ENCODE peak calls at places on chromosome 5, in eight cellular contexts. M, S, K, I, X, H, D and P are unnamed samples.

GRCh38 chr5:124860271-124860670 is 113.8 kb upstream of the ZNF608 start:
- DNase-seq in M (no peak), S (no peak), K (no peak), I (no peak), X (no peak), H (no peak), D (no peak), P (no peak)

GRCh38 chr5:150183436-150183835 is 6.4 kb upstream of the SLC6A7 start:
- DNase-seq in M (no peak), S (no peak), K (no peak), I (no peak), X (no peak), H (no peak), D (no peak), P (peak; percentile 50)

GRCh38 chr5:173634465-173634983 is 18.1 kb upstream of the BOD1 start:
- DNase-seq in M (no peak), S (no peak), K (no peak), I (no peak), X (no peak), H (no peak), D (no peak), P (no peak)

GRCh38 chr5:142151436-142152382 is 43.1 kb downstream of the NDFIP1 start:
- DNase-seq in M (peak; percentile 50), S (peak; percentile 48), K (peak; percentile 69), I (peak; percentile 78), X (peak; percentile 59), H (peak; percentile 83), D (peak; percentile 46), P (peak; percentile 31)

GRCh38 chr5:110338336-110339083 is 388.0 kb downstream of the TMEM232 start:
- DNase-seq in M (no peak), S (no peak), K (no peak), I (no peak), X (no peak), H (peak; percentile 33), D (no peak), P (no peak)

GRCh38 chr5:77133061-77133758 is 46.1 kb upstream of the ZBED3 start:
- DNase-seq in M (no peak), S (peak; percentile 89), K (peak; percentile 95), I (peak; percentile 61), X (peak; percentile 97), H (no peak), D (peak; percentile 88), P (no peak)

GRCh38 chr5:135025730-135026644 is 8.0 kb downstream of the PITX1 start:
- DNase-seq in M (no peak), S (no peak), K (no peak), I (no peak), X (no peak), H (no peak), D (no peak), P (no peak)

GRCh38 chr5:150672237-150672883 is 11.3 kb downstream of the MYOZ3 start:
- DNase-seq in M (peak; percentile 24), S (peak; percentile 48), K (no peak), I (peak; percentile 38), X (peak; percentile 50), H (peak; percentile 93), D (peak; percentile 12), P (no peak)

GRCh38 chr5:123450641-123451421 is 27.6 kb upstream of the CEP120 start:
- DNase-seq in M (no peak), S (no peak), K (peak; percentile 29), I (peak; percentile 11), X (no peak), H (no peak), D (no peak), P (no peak)

GRCh38 chr5:53942724-53943123 is 367.6 kb downstream of the ARL15 start:
- DNase-seq in M (no peak), S (no peak), K (no peak), I (no peak), X (peak; percentile 18), H (peak; percentile 73), D (no peak), P (no peak)

GRCh38 chr5:93591323-93591945 is 8.4 kb downstream of the NR2F1 start:
- DNase-seq in M (no peak), S (no peak), K (no peak), I (no peak), X (no peak), H (no peak), D (no peak), P (no peak)

GRCh38 chr5:179313849-179314521 is 31.3 kb downstream of the ADAMTS2 start:
- DNase-seq in M (peak; percentile 11), S (peak; percentile 55), K (peak; percentile 77), I (no peak), X (peak; percentile 49), H (no peak), D (no peak), P (peak; percentile 65)

GRCh38 chr5:28748446-28748845 is 1710.1 kb upstream of the CDH9 start:
- DNase-seq in M (no peak), S (no peak), K (no peak), I (no peak), X (no peak), H (no peak), D (no peak), P (no peak)

GRCh38 chr5:124419531-124419930 is 326.9 kb downstream of the ZNF608 start:
- DNase-seq in M (no peak), S (no peak), K (no peak), I (no peak), X (no peak), H (no peak), D (no peak), P (no peak)

GRCh38 chr5:82414043-82414393 is 135.9 kb upstream of the RPS23 start:
- DNase-seq in M (no peak), S (no peak), K (no peak), I (no peak), X (no peak), H (no peak), D (no peak), P (no peak)

GRCh38 chr5:72428664-72429063 is 78.5 kb downstream of the ZNF366 start:
- DNase-seq in M (no peak), S (no peak), K (no peak), I (no peak), X (no peak), H (no peak), D (no peak), P (no peak)

GRCh38 chr5:107478068-107478641 is 192.6 kb downstream of the EFNA5 start:
- DNase-seq in M (no peak), S (no peak), K (no peak), I (no peak), X (no peak), H (no peak), D (no peak), P (no peak)

GRCh38 chr5:149063017-149063687 is at the start of gene SH3TC2:
- DNase-seq in M (no peak), S (no peak), K (peak; percentile 96), I (peak; percentile 90), X (peak; percentile 58), H (peak; percentile 98), D (peak; percentile 62), P (no peak)

GRCh38 chr5:133383580-133383939 is 228.8 kb downstream of the FSTL4 start:
- DNase-seq in M (no peak), S (no peak), K (no peak), I (no peak), X (no peak), H (no peak), D (no peak), P (no peak)

GRCh38 chr5:98624145-98624880 is 149.2 kb upstream of the RGMB start:
- DNase-seq in M (no peak), S (no peak), K (no peak), I (no peak), X (no peak), H (no peak), D (no peak), P (no peak)

GRCh38 chr5:25056846-25057245 is 412.1 kb upstream of the CDH10 start:
- DNase-seq in M (no peak), S (no peak), K (no peak), I (no peak), X (no peak), H (peak; percentile 12), D (no peak), P (no peak)

GRCh38 chr5:73895471-73895870 is 269.5 kb downstream of the ARHGEF28 start:
- DNase-seq in M (no peak), S (no peak), K (no peak), I (no peak), X (no peak), H (no peak), D (no peak), P (no peak)

GRCh38 chr5:62691946-62692345 is 113.3 kb downstream of the LRRC70 start:
- DNase-seq in M (no peak), S (no peak), K (no peak), I (no peak), X (no peak), H (no peak), D (no peak), P (no peak)

GRCh38 chr5:72463499-72464052 is 43.6 kb downstream of the ZNF366 start:
- DNase-seq in M (no peak), S (no peak), K (no peak), I (no peak), X (no peak), H (no peak), D (no peak), P (no peak)

GRCh38 chr5:156783092-156783491 is 67.0 kb upstream of the PPP1R2B start:
- DNase-seq in M (no peak), S (no peak), K (no peak), I (no peak), X (no peak), H (no peak), D (no peak), P (no peak)

GRCh38 chr5:122392844-122393243 is 80.8 kb downstream of the SNCAIP start:
- DNase-seq in M (no peak), S (no peak), K (no peak), I (no peak), X (no peak), H (no peak), D (no peak), P (no peak)

GRCh38 chr5:150615141-150615699 is 25.2 kb upstream of the SYNPO start:
- DNase-seq in M (no peak), S (no peak), K (no peak), I (peak; percentile 44), X (peak; percentile 38), H (no peak), D (no peak), P (no peak)

GRCh38 chr5:160423025-160423554 is 1.4 kb downstream of the PTTG1 start:
- DNase-seq in M (no peak), S (no peak), K (no peak), I (no peak), X (no peak), H (peak; percentile 65), D (no peak), P (no peak)

GRCh38 chr5:123036391-123037103 is at the start of gene PPIC:
- DNase-seq in M (no peak), S (peak; percentile 73), K (peak; percentile 47), I (peak; percentile 95), X (peak; percentile 92), H (peak; percentile 86), D (peak; percentile 74), P (peak; percentile 91)

GRCh38 chr5:132420706-132421272 is 51.3 kb downstream of the SLC22A5 start:
- DNase-seq in M (no peak), S (no peak), K (peak; percentile 46), I (no peak), X (no peak), H (no peak), D (no peak), P (peak; percentile 82)

GRCh38 chr5:143025376-143025775 is 255.2 kb downstream of the ARHGAP26 start:
- DNase-seq in M (no peak), S (no peak), K (no peak), I (no peak), X (no peak), H (no peak), D (no peak), P (no peak)

GRCh38 chr5:104189909-104190308 is 627.3 kb upstream of the NUDT12 start:
- DNase-seq in M (no peak), S (no peak), K (no peak), I (no peak), X (peak; percentile 41), H (no peak), D (no peak), P (no peak)

GRCh38 chr5:82387041-82387818 is 109.1 kb upstream of the RPS23 start:
- DNase-seq in M (no peak), S (no peak), K (no peak), I (peak; percentile 62), X (peak; percentile 90), H (peak; percentile 54), D (no peak), P (no peak)

GRCh38 chr5:7991125-7991821 is 122.3 kb downstream of the MTRR start:
- DNase-seq in M (no peak), S (no peak), K (no peak), I (no peak), X (peak; percentile 59), H (peak; percentile 73), D (peak; percentile 6), P (no peak)